ENCODE peak calls at places on chromosomes 13 and 19, in four cellular contexts. One of them, this sample, is unnamed.

GRCh38 chr19:7219056-7219455 is 75.2 kb downstream of the INSR start:
- DNase-seq in activated B cell treated with CpG ODN at 0.5 μM for 24 hours: no peak
- DNase-seq in neural crest cell: no peak
- DNase-seq in Peyer's patch: no peak
- DNase-seq in this sample: no peak

GRCh38 chr13:98896083-98896867 is 81.6 kb downstream of the DOCK9 start:
- DNase-seq in neural crest cell: no peak
- DNase-seq in Peyer's patch: no peak
- DNase-seq in activated B cell treated with CpG ODN at 0.5 μM for 24 hours: no peak
- DNase-seq in this sample: no peak

GRCh38 chr13:31733066-31733465 is 6.3 kb upstream of the RXFP2 start:
- DNase-seq in Peyer's patch: no peak
- DNase-seq in activated B cell treated with CpG ODN at 0.5 μM for 24 hours: no peak
- DNase-seq in neural crest cell: no peak
- DNase-seq in this sample: no peak

GRCh38 chr19:10339380-10339960 is at the start of gene ICAM3:
- DNase-seq in activated B cell treated with CpG ODN at 0.5 μM for 24 hours: peak
- DNase-seq in neural crest cell: no peak
- DNase-seq in Peyer's patch: peak
- DNase-seq in this sample: no peak

GRCh38 chr13:100611678-100612492 is 23.3 kb upstream of the GGACT start:
- DNase-seq in Peyer's patch: no peak
- DNase-seq in activated B cell treated with CpG ODN at 0.5 μM for 24 hours: no peak
- DNase-seq in neural crest cell: no peak
- DNase-seq in this sample: no peak

GRCh38 chr19:33771308-33772101 is 25.2 kb upstream of the KCTD15 start:
- DNase-seq in neural crest cell: peak
- DNase-seq in Peyer's patch: peak
- DNase-seq in activated B cell treated with CpG ODN at 0.5 μM for 24 hours: peak
- DNase-seq in this sample: peak

GRCh38 chr13:75372517-75372916 is 109.5 kb downstream of the TBC1D4 start:
- DNase-seq in activated B cell treated with CpG ODN at 0.5 μM for 24 hours: no peak
- DNase-seq in neural crest cell: peak
- DNase-seq in Peyer's patch: no peak
- DNase-seq in this sample: no peak

GRCh38 chr19:42268704-42269517 is at the start of gene CIC:
- DNase-seq in neural crest cell: peak
- DNase-seq in activated B cell treated with CpG ODN at 0.5 μM for 24 hours: peak
- DNase-seq in Peyer's patch: peak
- DNase-seq in this sample: peak

GRCh38 chr13:42405665-42406390 is 133.9 kb downstream of the AKAP11 start:
- DNase-seq in Peyer's patch: no peak
- DNase-seq in neural crest cell: no peak
- DNase-seq in activated B cell treated with CpG ODN at 0.5 μM for 24 hours: peak
- DNase-seq in this sample: no peak

GRCh38 chr19:13758795-13759194 is 5.5 kb upstream of the MRI1 start:
- DNase-seq in neural crest cell: no peak
- DNase-seq in activated B cell treated with CpG ODN at 0.5 μM for 24 hours: no peak
- DNase-seq in Peyer's patch: no peak
- DNase-seq in this sample: no peak

GRCh38 chr13:110520431-110521295 is 40.9 kb downstream of the RAB20 start:
- DNase-seq in neural crest cell: no peak
- DNase-seq in Peyer's patch: peak
- DNase-seq in activated B cell treated with CpG ODN at 0.5 μM for 24 hours: no peak
- DNase-seq in this sample: no peak

GRCh38 chr19:38869836-38870607 is 8.1 kb downstream of the RINL start:
- DNase-seq in Peyer's patch: peak
- DNase-seq in neural crest cell: peak
- DNase-seq in activated B cell treated with CpG ODN at 0.5 μM for 24 hours: peak
- DNase-seq in this sample: peak

GRCh38 chr13:30113531-30113930 is 193.8 kb downstream of the KATNAL1 start:
- DNase-seq in neural crest cell: no peak
- DNase-seq in Peyer's patch: no peak
- DNase-seq in activated B cell treated with CpG ODN at 0.5 μM for 24 hours: no peak
- DNase-seq in this sample: no peak

GRCh38 chr19:991174-991931 is 7.2 kb downstream of the WDR18 start:
- DNase-seq in Peyer's patch: no peak
- DNase-seq in neural crest cell: no peak
- DNase-seq in activated B cell treated with CpG ODN at 0.5 μM for 24 hours: no peak
- DNase-seq in this sample: no peak

DNA sequence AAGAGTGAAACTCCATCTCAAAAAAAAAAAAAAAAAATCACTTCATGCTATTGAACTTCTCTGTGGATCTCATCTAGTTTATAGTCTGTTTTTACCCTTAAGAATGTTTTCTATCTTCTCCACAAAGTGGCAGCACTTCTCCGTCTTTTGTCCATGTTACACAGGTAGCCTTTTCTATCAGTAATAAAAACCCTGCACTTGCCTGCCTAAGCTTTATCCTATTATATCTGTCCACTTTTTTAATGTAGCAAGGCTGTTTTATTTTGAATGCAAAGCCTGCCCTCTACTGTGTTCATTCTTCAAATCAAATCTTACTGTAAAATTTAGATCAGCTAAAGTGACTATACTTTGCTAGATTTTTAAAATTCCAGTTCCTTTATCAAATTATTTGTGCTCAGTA is 124.0 kb downstream of the STOML3 start:
- DNase-seq in activated B cell treated with CpG ODN at 0.5 μM for 24 hours: no peak
- DNase-seq in neural crest cell: no peak
- DNase-seq in Peyer's patch: no peak
- DNase-seq in this sample: no peak
- TF ChIP-seq CTCF in activated B cell treated with CpG ODN at 0.5 μM for 24 hours: no peak
- TF ChIP-seq CTCF in neural crest cell: no peak
- TF ChIP-seq CTCF in Peyer's patch: no peak
- TF ChIP-seq CTCF in this sample: no peak

GRCh38 chr13:59883885-59884284 is 279.8 kb downstream of the DIAPH3 start:
- DNase-seq in Peyer's patch: no peak
- DNase-seq in neural crest cell: no peak
- DNase-seq in activated B cell treated with CpG ODN at 0.5 μM for 24 hours: no peak
- DNase-seq in this sample: no peak
- TF ChIP-seq CTCF in Peyer's patch: no peak
- TF ChIP-seq CTCF in neural crest cell: no peak
- TF ChIP-seq CTCF in activated B cell treated with CpG ODN at 0.5 μM for 24 hours: no peak
- TF ChIP-seq CTCF in this sample: no peak

GRCh38 chr19:8252922-8253589 is 43.9 kb downstream of the CERS4 start:
- DNase-seq in neural crest cell: peak
- DNase-seq in Peyer's patch: peak
- DNase-seq in activated B cell treated with CpG ODN at 0.5 μM for 24 hours: peak
- DNase-seq in this sample: peak
- TF ChIP-seq CTCF in neural crest cell: peak
- TF ChIP-seq CTCF in Peyer's patch: peak
- TF ChIP-seq CTCF in activated B cell treated with CpG ODN at 0.5 μM for 24 hours: peak
- TF ChIP-seq CTCF in this sample: peak

DNA sequence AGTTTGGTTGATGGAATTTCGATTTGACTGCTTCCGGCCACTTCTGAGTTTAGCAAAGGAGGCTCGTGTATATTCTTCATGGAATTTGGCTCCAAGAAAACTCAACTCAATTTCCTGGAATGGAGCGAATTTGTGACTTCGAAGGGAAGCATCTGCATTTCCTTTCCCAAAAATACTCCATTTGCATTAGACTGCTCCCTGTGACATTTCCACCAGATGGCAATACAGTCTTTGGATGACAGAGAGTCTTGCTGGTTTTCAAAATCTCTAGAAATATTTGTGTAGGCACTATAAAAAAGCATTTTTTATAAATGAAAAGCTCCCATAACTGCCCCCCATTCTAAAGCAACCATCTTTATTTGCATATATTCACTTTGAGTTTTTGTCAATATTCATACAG is 4.1 kb downstream of the C1QTNF9 start:
- DNase-seq in activated B cell treated with CpG ODN at 0.5 μM for 24 hours: no peak
- DNase-seq in neural crest cell: no peak
- DNase-seq in Peyer's patch: no peak
- DNase-seq in this sample: no peak
- TF ChIP-seq CTCF in activated B cell treated with CpG ODN at 0.5 μM for 24 hours: no peak
- TF ChIP-seq CTCF in neural crest cell: peak
- TF ChIP-seq CTCF in Peyer's patch: no peak
- TF ChIP-seq CTCF in this sample: peak

GRCh38 chr13:45464687-45465453 is at the start of gene COG3:
- DNase-seq in Peyer's patch: peak
- DNase-seq in neural crest cell: peak
- DNase-seq in activated B cell treated with CpG ODN at 0.5 μM for 24 hours: peak
- DNase-seq in this sample: peak
- TF ChIP-seq CTCF in Peyer's patch: peak
- TF ChIP-seq CTCF in neural crest cell: peak
- TF ChIP-seq CTCF in activated B cell treated with CpG ODN at 0.5 μM for 24 hours: no peak
- TF ChIP-seq CTCF in this sample: peak

DNA sequence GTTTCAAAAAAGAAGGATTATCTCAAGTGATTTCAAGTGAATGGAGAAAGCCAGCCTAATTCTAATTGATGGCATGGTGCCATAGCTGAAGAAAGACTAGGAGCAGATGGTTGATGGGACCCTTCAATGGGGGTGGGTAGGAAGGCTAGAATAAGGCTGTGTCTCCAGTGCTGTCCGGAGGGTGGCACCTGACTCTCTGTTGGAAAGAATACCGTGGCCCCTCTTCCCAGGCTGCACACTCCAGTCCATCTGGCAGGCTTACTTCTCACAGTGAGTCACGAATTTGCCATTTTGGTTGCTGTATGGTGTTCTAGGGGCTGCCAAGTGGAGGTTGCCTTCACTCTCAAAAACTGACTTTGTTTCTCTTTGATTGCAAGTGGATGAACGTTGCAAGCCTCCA is 51.0 kb upstream of the GPR12 start:
- DNase-seq in activated B cell treated with CpG ODN at 0.5 μM for 24 hours: no peak
- DNase-seq in Peyer's patch: no peak
- DNase-seq in neural crest cell: no peak
- DNase-seq in this sample: no peak
- TF ChIP-seq CTCF in activated B cell treated with CpG ODN at 0.5 μM for 24 hours: no peak
- TF ChIP-seq CTCF in Peyer's patch: no peak
- TF ChIP-seq CTCF in neural crest cell: no peak
- TF ChIP-seq CTCF in this sample: no peak

GRCh38 chr19:17503240-17503639 is 8.2 kb upstream of the PGLS start:
- DNase-seq in Peyer's patch: no peak
- DNase-seq in activated B cell treated with CpG ODN at 0.5 μM for 24 hours: no peak
- DNase-seq in neural crest cell: no peak
- DNase-seq in this sample: no peak
- TF ChIP-seq CTCF in Peyer's patch: no peak
- TF ChIP-seq CTCF in activated B cell treated with CpG ODN at 0.5 μM for 24 hours: no peak
- TF ChIP-seq CTCF in neural crest cell: no peak
- TF ChIP-seq CTCF in this sample: no peak

GRCh38 chr13:40792284-40793051 is 3.1 kb downstream of the SLC25A15 start:
- DNase-seq in Peyer's patch: no peak
- DNase-seq in neural crest cell: no peak
- DNase-seq in activated B cell treated with CpG ODN at 0.5 μM for 24 hours: no peak
- DNase-seq in this sample: no peak

GRCh38 chr13:40790232-40790631 is 821 bp downstream of the SLC25A15 start:
- DNase-seq in neural crest cell: no peak
- DNase-seq in Peyer's patch: no peak
- DNase-seq in activated B cell treated with CpG ODN at 0.5 μM for 24 hours: no peak
- DNase-seq in this sample: no peak

GRCh38 chr13:40786568-40786996 is 2.8 kb upstream of the SLC25A15 start:
- DNase-seq in Peyer's patch: no peak
- DNase-seq in activated B cell treated with CpG ODN at 0.5 μM for 24 hours: no peak
- DNase-seq in neural crest cell: no peak
- DNase-seq in this sample: no peak

GRCh38 chr13:40787062-40787461 is 2.3 kb upstream of the SLC25A15 start:
- DNase-seq in neural crest cell: no peak
- DNase-seq in Peyer's patch: no peak
- DNase-seq in activated B cell treated with CpG ODN at 0.5 μM for 24 hours: no peak
- DNase-seq in this sample: no peak

GRCh38 chr13:40789275-40790231 is at the start of gene SLC25A15:
- DNase-seq in Peyer's patch: peak
- DNase-seq in neural crest cell: peak
- DNase-seq in activated B cell treated with CpG ODN at 0.5 μM for 24 hours: peak
- DNase-seq in this sample: peak
- TF ChIP-seq CTCF in Peyer's patch: no peak
- TF ChIP-seq CTCF in neural crest cell: peak
- TF ChIP-seq CTCF in activated B cell treated with CpG ODN at 0.5 μM for 24 hours: no peak
- TF ChIP-seq CTCF in this sample: peak

DNA sequence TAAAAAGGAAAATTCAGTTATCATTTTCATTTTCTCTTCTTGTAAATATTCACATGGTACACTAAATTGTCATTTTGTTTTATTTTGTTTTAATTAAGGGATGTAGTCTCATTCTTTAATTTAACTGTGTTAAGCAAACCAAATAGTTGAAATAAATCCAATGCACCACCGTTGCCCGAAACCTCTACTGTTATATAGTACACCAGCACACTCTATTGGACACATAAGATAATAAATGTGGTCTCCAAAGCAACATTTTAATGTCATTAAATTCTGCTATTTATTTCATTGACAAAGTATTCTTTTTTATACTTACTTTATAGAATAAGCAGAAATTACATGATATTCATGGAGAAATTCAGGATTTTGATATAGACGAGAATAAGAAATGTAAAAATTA is 156.4 kb upstream of the FREM2 start:
- DNase-seq in Peyer's patch: no peak
- DNase-seq in neural crest cell: no peak
- DNase-seq in activated B cell treated with CpG ODN at 0.5 μM for 24 hours: no peak
- DNase-seq in this sample: no peak
- TF ChIP-seq CTCF in Peyer's patch: no peak
- TF ChIP-seq CTCF in neural crest cell: peak
- TF ChIP-seq CTCF in activated B cell treated with CpG ODN at 0.5 μM for 24 hours: no peak
- TF ChIP-seq CTCF in this sample: peak

This sample was measured in type B pancreatic cell.